ENCODE peak calls at places on chromosome 3, in six cellular contexts. One of them, this sample, is unnamed.

GRCh38 chr3:50617096-50617791 is at the start of gene MAPKAPK3:
- DNase-seq in NCI-H1105: no peak
- DNase-seq in fibroblast of the aortic adventitia: no peak
- DNase-seq in CD4-positive, alpha-beta T cell: no peak
- DNase-seq in left ventricle myocardium superior: peak; percentile 79
- DNase-seq in neural crest cell: peak; percentile 8
- DNase-seq in this sample: no peak

GRCh38 chr3:61541694-61542093 is 19.7 kb upstream of the PTPRG start:
- DNase-seq in left ventricle myocardium superior: no peak
- DNase-seq in fibroblast of the aortic adventitia: no peak
- DNase-seq in NCI-H1105: no peak
- DNase-seq in CD4-positive, alpha-beta T cell: no peak
- DNase-seq in neural crest cell: no peak
- DNase-seq in this sample: no peak

GRCh38 chr3:134373942-134374790 is at the start of gene AMOTL2:
- DNase-seq in fibroblast of the aortic adventitia: peak; percentile 97
- DNase-seq in NCI-H1105: peak; percentile 92
- DNase-seq in neural crest cell: peak; percentile 80
- DNase-seq in left ventricle myocardium superior: peak; percentile 93
- DNase-seq in CD4-positive, alpha-beta T cell: no peak
- DNase-seq in this sample: peak; percentile 87

GRCh38 chr3:39911465-39912309 is 102.3 kb downstream of the MYRIP start:
- DNase-seq in NCI-H1105: no peak
- DNase-seq in left ventricle myocardium superior: no peak
- DNase-seq in fibroblast of the aortic adventitia: peak; percentile 92
- DNase-seq in CD4-positive, alpha-beta T cell: no peak
- DNase-seq in neural crest cell: no peak
- DNase-seq in this sample: peak; percentile 52

GRCh38 chr3:65867463-65868210 is 171.1 kb downstream of the MAGI1 start:
- DNase-seq in neural crest cell: no peak
- DNase-seq in fibroblast of the aortic adventitia: no peak
- DNase-seq in left ventricle myocardium superior: no peak
- DNase-seq in CD4-positive, alpha-beta T cell: no peak
- DNase-seq in NCI-H1105: no peak
- DNase-seq in this sample: no peak

GRCh38 chr3:9818666-9819335 is 8.7 kb downstream of the TTLL3 start:
- DNase-seq in CD4-positive, alpha-beta T cell: no peak
- DNase-seq in neural crest cell: no peak
- DNase-seq in fibroblast of the aortic adventitia: no peak
- DNase-seq in left ventricle myocardium superior: no peak
- DNase-seq in NCI-H1105: no peak
- DNase-seq in this sample: no peak

GRCh38 chr3:37591130-37591865 is 270.4 kb upstream of the CTDSPL start:
- DNase-seq in CD4-positive, alpha-beta T cell: no peak
- DNase-seq in NCI-H1105: no peak
- DNase-seq in neural crest cell: no peak
- DNase-seq in fibroblast of the aortic adventitia: peak; percentile 49
- DNase-seq in left ventricle myocardium superior: peak; percentile 41
- DNase-seq in this sample: no peak

GRCh38 chr3:59547874-59548273 is 498.0 kb upstream of the CFAP20DC start:
- DNase-seq in NCI-H1105: no peak
- DNase-seq in neural crest cell: no peak
- DNase-seq in left ventricle myocardium superior: no peak
- DNase-seq in CD4-positive, alpha-beta T cell: no peak
- DNase-seq in fibroblast of the aortic adventitia: no peak
- DNase-seq in this sample: no peak

GRCh38 chr3:188389711-188390346 is 235.9 kb downstream of the LPP start:
- DNase-seq in CD4-positive, alpha-beta T cell: no peak
- DNase-seq in fibroblast of the aortic adventitia: no peak
- DNase-seq in NCI-H1105: no peak
- DNase-seq in neural crest cell: no peak
- DNase-seq in left ventricle myocardium superior: peak; percentile 38
- DNase-seq in this sample: no peak

GRCh38 chr3:19662516-19662915 is 271.5 kb downstream of the EFHB start:
- DNase-seq in left ventricle myocardium superior: no peak
- DNase-seq in neural crest cell: no peak
- DNase-seq in NCI-H1105: no peak
- DNase-seq in fibroblast of the aortic adventitia: no peak
- DNase-seq in CD4-positive, alpha-beta T cell: no peak
- DNase-seq in this sample: no peak

GRCh38 chr3:183825380-183826161 is at the start of gene MAP6D1:
- DNase-seq in left ventricle myocardium superior: peak; percentile 60
- DNase-seq in neural crest cell: peak; percentile 68
- DNase-seq in fibroblast of the aortic adventitia: peak; percentile 18
- DNase-seq in NCI-H1105: peak; percentile 81
- DNase-seq in CD4-positive, alpha-beta T cell: peak; percentile 13
- DNase-seq in this sample: peak; percentile 85

GRCh38 chr3:99373088-99373875 is 265.1 kb upstream of the COL8A1 start:
- DNase-seq in left ventricle myocardium superior: no peak
- DNase-seq in neural crest cell: no peak
- DNase-seq in fibroblast of the aortic adventitia: peak; percentile 51
- DNase-seq in CD4-positive, alpha-beta T cell: no peak
- DNase-seq in NCI-H1105: no peak
- DNase-seq in this sample: no peak

GRCh38 chr3:42547401-42547945 is 34.3 kb downstream of the SEC22C start:
- DNase-seq in CD4-positive, alpha-beta T cell: peak; percentile 62
- DNase-seq in NCI-H1105: no peak
- DNase-seq in left ventricle myocardium superior: peak; percentile 82
- DNase-seq in neural crest cell: peak; percentile 66
- DNase-seq in fibroblast of the aortic adventitia: peak; percentile 57
- DNase-seq in this sample: peak; percentile 50

GRCh38 chr3:157066335-157067071 is 93.4 kb downstream of the CCNL1 start:
- DNase-seq in neural crest cell: no peak
- DNase-seq in NCI-H1105: no peak
- DNase-seq in left ventricle myocardium superior: no peak
- DNase-seq in fibroblast of the aortic adventitia: peak; percentile 86
- DNase-seq in CD4-positive, alpha-beta T cell: no peak
- DNase-seq in this sample: no peak

GRCh38 chr3:134311265-134311664 is 60.6 kb upstream of the RYK start:
- DNase-seq in fibroblast of the aortic adventitia: peak; percentile 82
- DNase-seq in left ventricle myocardium superior: no peak
- DNase-seq in CD4-positive, alpha-beta T cell: no peak
- DNase-seq in NCI-H1105: no peak
- DNase-seq in neural crest cell: no peak
- DNase-seq in this sample: no peak

GRCh38 chr3:196662033-196662432 is 22.5 kb downstream of the NRROS start:
- DNase-seq in NCI-H1105: no peak
- DNase-seq in CD4-positive, alpha-beta T cell: no peak
- DNase-seq in neural crest cell: no peak
- DNase-seq in left ventricle myocardium superior: no peak
- DNase-seq in fibroblast of the aortic adventitia: no peak
- DNase-seq in this sample: no peak

GRCh38 chr3:184679056-184679502 is 32.8 kb downstream of the MAGEF1 start:
- DNase-seq in CD4-positive, alpha-beta T cell: no peak
- DNase-seq in fibroblast of the aortic adventitia: peak; percentile 37
- DNase-seq in neural crest cell: peak; percentile 31
- DNase-seq in NCI-H1105: no peak
- DNase-seq in left ventricle myocardium superior: peak; percentile 76
- DNase-seq in this sample: no peak

GRCh38 chr3:181265750-181266333 is 276.3 kb upstream of the DNAJC19 start:
- DNase-seq in neural crest cell: no peak
- DNase-seq in left ventricle myocardium superior: no peak
- DNase-seq in NCI-H1105: no peak
- DNase-seq in fibroblast of the aortic adventitia: peak; percentile 3
- DNase-seq in CD4-positive, alpha-beta T cell: no peak
- DNase-seq in this sample: no peak

GRCh38 chr3:156818890-156819289 is 7.3 kb upstream of the LEKR1 start:
- DNase-seq in NCI-H1105: no peak
- DNase-seq in neural crest cell: no peak
- DNase-seq in left ventricle myocardium superior: no peak
- DNase-seq in fibroblast of the aortic adventitia: peak; percentile 68
- DNase-seq in CD4-positive, alpha-beta T cell: no peak
- DNase-seq in this sample: no peak

GRCh38 chr3:100602506-100603444 is 6.6 kb upstream of the ADGRG7 start:
- DNase-seq in neural crest cell: no peak
- DNase-seq in left ventricle myocardium superior: no peak
- DNase-seq in NCI-H1105: no peak
- DNase-seq in CD4-positive, alpha-beta T cell: no peak
- DNase-seq in fibroblast of the aortic adventitia: peak; percentile 26
- DNase-seq in this sample: no peak

GRCh38 chr3:188573286-188573928 is 419.4 kb downstream of the LPP start:
- DNase-seq in NCI-H1105: no peak
- DNase-seq in neural crest cell: no peak
- DNase-seq in fibroblast of the aortic adventitia: no peak
- DNase-seq in CD4-positive, alpha-beta T cell: no peak
- DNase-seq in left ventricle myocardium superior: peak; percentile 19
- DNase-seq in this sample: no peak

GRCh38 chr3:102156426-102156825 is 278.4 kb upstream of the ZPLD1 start:
- DNase-seq in NCI-H1105: no peak
- DNase-seq in fibroblast of the aortic adventitia: peak; percentile 78
- DNase-seq in neural crest cell: no peak
- DNase-seq in CD4-positive, alpha-beta T cell: no peak
- DNase-seq in left ventricle myocardium superior: no peak
- DNase-seq in this sample: no peak

GRCh38 chr3:54905936-54906335 is 21.9 kb downstream of the LRTM1 start:
- DNase-seq in fibroblast of the aortic adventitia: no peak
- DNase-seq in NCI-H1105: no peak
- DNase-seq in CD4-positive, alpha-beta T cell: no peak
- DNase-seq in neural crest cell: no peak
- DNase-seq in left ventricle myocardium superior: no peak
- DNase-seq in this sample: no peak

This sample was measured in H1.